ENCODE peak calls at places on chromosomes 6 and 20, in ten cellular contexts. X is stimulated activated CD8-positive, alpha-beta memory T cell treated with anti-CD3 and anti-CD28 coated beads, Interleukin-4, amount 100 ng/mL, for 48 hours; J is Caki2; Q is stimulated activated naive CD4-positive, alpha-beta T cell; N is left lung; Y is amniotic stem cell; M is naive thymus-derived CD4-positive, alpha-beta T cell; S is mesendoderm; B is ELR; G is SK-MEL-5. I is an unnamed sample.

GRCh38 chr6:137715589-137716045 is 151.4 kb upstream of the TNFAIP3 start:
- DNase-seq in J (no peak), Q (peak), M (peak), G (no peak), N (no peak), B (peak), X (no peak), Y (no peak), S (no peak), I (peak)

GRCh38 chr6:46932526-46932925 is 10.8 kb upstream of the ADGRF5 start:
- DNase-seq in Y (no peak), N (no peak), M (no peak), X (no peak), J (no peak), S (no peak), B (peak), G (no peak), Q (no peak), I (no peak)

GRCh38 chr20:24160563-24161355 is 172.2 kb upstream of the GGTLC1 start:
- DNase-seq in J (peak), B (peak), Q (no peak), M (peak), X (no peak), G (peak), S (peak), N (no peak), Y (peak), I (no peak)

GRCh38 chr20:62641749-62642665 is at the start of gene SLCO4A1:
- DNase-seq in N (peak), Q (peak), Y (peak), B (peak), J (peak), X (peak), M (peak), G (peak), S (peak), I (peak)

GRCh38 chr6:71194730-71195129 is 93.9 kb upstream of the OGFRL1 start:
- DNase-seq in Y (no peak), J (peak), X (no peak), S (peak), G (no peak), M (no peak), Q (no peak), N (no peak), B (peak), I (no peak)

GRCh38 chr20:50138479-50139393 is 14.8 kb downstream of the PEDS1 start:
- DNase-seq in N (no peak), M (no peak), Q (no peak), B (no peak), X (no peak), J (no peak), S (no peak), Y (no peak), G (peak), I (no peak)

GRCh38 chr20:20295621-20296498 is 72.0 kb upstream of the INSM1 start:
- DNase-seq in Y (no peak), X (no peak), Q (no peak), B (peak), M (no peak), J (no peak), G (no peak), S (peak), N (no peak), I (no peak)

GRCh38 chr6:36682328-36683144 is 4.0 kb downstream of the CDKN1A start:
- DNase-seq in Y (no peak), N (peak), Q (peak), S (peak), J (peak), B (peak), M (peak), X (peak), G (no peak), I (peak)

GRCh38 chr6:112018619-112019416 is 35.1 kb upstream of the CCN6 start:
- DNase-seq in X (no peak), J (no peak), B (no peak), Y (no peak), N (no peak), G (peak), S (no peak), Q (no peak), M (no peak), I (no peak)

GRCh38 chr20:25275813-25276532 is 28.1 kb downstream of the PYGB start:
- DNase-seq in X (no peak), G (no peak), B (no peak), M (no peak), Y (no peak), S (no peak), Q (no peak), J (no peak), N (peak), I (no peak)

GRCh38 chr6:167350731-167351655 is 26.1 kb downstream of the TTLL2 start:
- DNase-seq in Y (no peak), B (peak), Q (peak), X (peak), S (peak), N (peak), M (peak), J (peak), G (peak), I (peak)

GRCh38 chr20:61743606-61744005 is 322.1 kb downstream of the TAF4 start:
- DNase-seq in J (no peak), Y (no peak), X (no peak), G (no peak), M (no peak), Q (no peak), B (no peak), N (no peak), S (no peak), I (no peak)

GRCh38 chr6:151905854-151906253 is 98.4 kb downstream of the ESR1 start:
- DNase-seq in J (no peak), Q (no peak), Y (no peak), G (no peak), B (no peak), S (no peak), N (no peak), M (no peak), X (no peak), I (no peak)

GRCh38 chr6:501891-502601 is 110.5 kb downstream of the IRF4 start:
- DNase-seq in J (no peak), M (peak), Y (no peak), S (peak), B (no peak), N (no peak), X (peak), Q (peak), G (no peak), I (peak)

GRCh38 chr6:5674141-5674540 is 332.6 kb downstream of the NRN1 start:
- DNase-seq in G (no peak), Q (no peak), X (no peak), S (no peak), N (no peak), B (no peak), Y (no peak), M (no peak), J (no peak), I (no peak)

I was measured in CD4-positive, alpha-beta memory T cell.